ENCODE peak calls at places on chromosome 14, in seven cellular contexts. One of them, this sample, is unnamed.

GRCh38 chr14:73124180-73124894 is 12.0 kb upstream of the PSEN1 start:
- DNase-seq in HepG2: no peak
- DNase-seq in GM12892: no peak
- DNase-seq in SK-N-SH: no peak
- DNase-seq in K562: no peak
- DNase-seq in H1: no peak
- DNase-seq in GM12878: no peak
- DNase-seq in this sample: no peak

GRCh38 chr14:44529026-44529425 is 21.9 kb upstream of the FSCB start:
- DNase-seq in SK-N-SH: no peak
- DNase-seq in H1: no peak
- DNase-seq in GM12892: no peak
- DNase-seq in K562: no peak
- DNase-seq in GM12878: no peak
- DNase-seq in HepG2: no peak
- DNase-seq in this sample: no peak

GRCh38 chr14:49892301-49892635 is 614 bp upstream of the ARF6 start:
- DNase-seq in HepG2: peak; percentile 80
- DNase-seq in GM12878: peak; percentile 60
- DNase-seq in H1: no peak
- DNase-seq in SK-N-SH: peak; percentile 71
- DNase-seq in GM12892: no peak
- DNase-seq in K562: no peak
- DNase-seq in this sample: peak; percentile 30

GRCh38 chr14:72420749-72421452 is 473.0 kb downstream of the DPF3 start:
- DNase-seq in K562: peak; percentile 62
- DNase-seq in GM12892: no peak
- DNase-seq in GM12878: peak; percentile 49
- DNase-seq in H1: peak; percentile 69
- DNase-seq in HepG2: peak; percentile 20
- DNase-seq in SK-N-SH: peak; percentile 52
- DNase-seq in this sample: no peak

GRCh38 chr14:44833376-44833775 is 128.4 kb downstream of the KLHL28 start:
- DNase-seq in GM12878: no peak
- DNase-seq in HepG2: no peak
- DNase-seq in K562: no peak
- DNase-seq in SK-N-SH: no peak
- DNase-seq in H1: no peak
- DNase-seq in GM12892: no peak
- DNase-seq in this sample: no peak

GRCh38 chr14:34078117-34078743 is 127.4 kb upstream of the EGLN3 start:
- DNase-seq in GM12892: no peak
- DNase-seq in SK-N-SH: no peak
- DNase-seq in GM12878: no peak
- DNase-seq in HepG2: no peak
- DNase-seq in K562: peak; percentile 62
- DNase-seq in H1: no peak
- DNase-seq in this sample: no peak

GRCh38 chr14:105026789-105027563 is 6.1 kb upstream of the CDCA4 start:
- DNase-seq in GM12892: no peak
- DNase-seq in HepG2: no peak
- DNase-seq in GM12878: no peak
- DNase-seq in H1: no peak
- DNase-seq in K562: no peak
- DNase-seq in SK-N-SH: no peak
- DNase-seq in this sample: no peak

GRCh38 chr14:73245401-73246325 is 8.4 kb downstream of the PAPLN start:
- DNase-seq in HepG2: no peak
- DNase-seq in GM12878: no peak
- DNase-seq in K562: peak; percentile 81
- DNase-seq in SK-N-SH: peak; percentile 16
- DNase-seq in GM12892: peak; percentile 63
- DNase-seq in H1: no peak
- DNase-seq in this sample: peak; percentile 68

GRCh38 chr14:105355049-105355575 is 40.6 kb downstream of the PACS2 start:
- DNase-seq in K562: no peak
- DNase-seq in GM12892: no peak
- DNase-seq in GM12878: no peak
- DNase-seq in H1: no peak
- DNase-seq in SK-N-SH: no peak
- DNase-seq in HepG2: no peak
- DNase-seq in this sample: no peak

GRCh38 chr14:68549057-68549421 is 243.8 kb downstream of the ZFP36L1 start:
- DNase-seq in HepG2: no peak
- DNase-seq in GM12878: no peak
- DNase-seq in H1: no peak
- DNase-seq in SK-N-SH: no peak
- DNase-seq in GM12892: no peak
- DNase-seq in K562: no peak
- DNase-seq in this sample: no peak

GRCh38 chr14:31660728-31661127 is 99.5 kb downstream of the NUBPL start:
- DNase-seq in H1: no peak
- DNase-seq in GM12878: no peak
- DNase-seq in HepG2: no peak
- DNase-seq in SK-N-SH: no peak
- DNase-seq in K562: no peak
- DNase-seq in GM12892: no peak
- DNase-seq in this sample: no peak

GRCh38 chr14:74207943-74208342 is 31.3 kb upstream of the VSX2 start:
- DNase-seq in SK-N-SH: no peak
- DNase-seq in K562: no peak
- DNase-seq in H1: no peak
- DNase-seq in HepG2: peak; percentile 10
- DNase-seq in GM12878: no peak
- DNase-seq in GM12892: no peak
- DNase-seq in this sample: no peak

GRCh38 chr14:66111891-66112290 is 374.3 kb upstream of the CCDC196 start:
- DNase-seq in H1: no peak
- DNase-seq in GM12878: no peak
- DNase-seq in K562: no peak
- DNase-seq in GM12892: no peak
- DNase-seq in SK-N-SH: no peak
- DNase-seq in HepG2: no peak
- DNase-seq in this sample: no peak

GRCh38 chr14:104224516-104225281 is 86.3 kb downstream of the KIF26A start:
- DNase-seq in HepG2: no peak
- DNase-seq in SK-N-SH: peak; percentile 67
- DNase-seq in H1: no peak
- DNase-seq in GM12878: no peak
- DNase-seq in GM12892: peak; percentile 49
- DNase-seq in K562: peak; percentile 52
- DNase-seq in this sample: peak; percentile 62

GRCh38 chr14:56004807-56005579 is 113.2 kb upstream of the PELI2 start:
- DNase-seq in GM12878: peak; percentile 15
- DNase-seq in GM12892: no peak
- DNase-seq in K562: no peak
- DNase-seq in H1: peak; percentile 25
- DNase-seq in SK-N-SH: no peak
- DNase-seq in HepG2: no peak
- DNase-seq in this sample: no peak

GRCh38 chr14:100314724-100315123 is 8.4 kb upstream of the SLC25A47 start:
- DNase-seq in H1: no peak
- DNase-seq in HepG2: no peak
- DNase-seq in GM12892: no peak
- DNase-seq in SK-N-SH: no peak
- DNase-seq in K562: no peak
- DNase-seq in GM12878: no peak
- DNase-seq in this sample: no peak

GRCh38 chr14:35337557-35338255 is 45.5 kb downstream of the PSMA6 start:
- DNase-seq in GM12878: no peak
- DNase-seq in HepG2: no peak
- DNase-seq in GM12892: no peak
- DNase-seq in SK-N-SH: peak; percentile 20
- DNase-seq in H1: no peak
- DNase-seq in K562: no peak
- DNase-seq in this sample: no peak

GRCh38 chr14:35337074-35337556 is 44.9 kb downstream of the PSMA6 start:
- DNase-seq in SK-N-SH: no peak
- DNase-seq in GM12892: no peak
- DNase-seq in K562: no peak
- DNase-seq in HepG2: peak; percentile 75
- DNase-seq in H1: no peak
- DNase-seq in GM12878: no peak
- DNase-seq in this sample: no peak

GRCh38 chr14:35335388-35336092 is 43.4 kb downstream of the PSMA6 start:
- DNase-seq in HepG2: peak; percentile 86
- DNase-seq in SK-N-SH: peak; percentile 36
- DNase-seq in GM12892: no peak
- DNase-seq in K562: no peak
- DNase-seq in GM12878: no peak
- DNase-seq in H1: no peak
- DNase-seq in this sample: no peak

GRCh38 chr14:35333797-35334743 is 41.9 kb downstream of the PSMA6 start:
- DNase-seq in HepG2: peak; percentile 78
- DNase-seq in SK-N-SH: peak; percentile 16
- DNase-seq in K562: no peak
- DNase-seq in GM12878: no peak
- DNase-seq in H1: no peak
- DNase-seq in GM12892: no peak
- DNase-seq in this sample: no peak

DNA sequence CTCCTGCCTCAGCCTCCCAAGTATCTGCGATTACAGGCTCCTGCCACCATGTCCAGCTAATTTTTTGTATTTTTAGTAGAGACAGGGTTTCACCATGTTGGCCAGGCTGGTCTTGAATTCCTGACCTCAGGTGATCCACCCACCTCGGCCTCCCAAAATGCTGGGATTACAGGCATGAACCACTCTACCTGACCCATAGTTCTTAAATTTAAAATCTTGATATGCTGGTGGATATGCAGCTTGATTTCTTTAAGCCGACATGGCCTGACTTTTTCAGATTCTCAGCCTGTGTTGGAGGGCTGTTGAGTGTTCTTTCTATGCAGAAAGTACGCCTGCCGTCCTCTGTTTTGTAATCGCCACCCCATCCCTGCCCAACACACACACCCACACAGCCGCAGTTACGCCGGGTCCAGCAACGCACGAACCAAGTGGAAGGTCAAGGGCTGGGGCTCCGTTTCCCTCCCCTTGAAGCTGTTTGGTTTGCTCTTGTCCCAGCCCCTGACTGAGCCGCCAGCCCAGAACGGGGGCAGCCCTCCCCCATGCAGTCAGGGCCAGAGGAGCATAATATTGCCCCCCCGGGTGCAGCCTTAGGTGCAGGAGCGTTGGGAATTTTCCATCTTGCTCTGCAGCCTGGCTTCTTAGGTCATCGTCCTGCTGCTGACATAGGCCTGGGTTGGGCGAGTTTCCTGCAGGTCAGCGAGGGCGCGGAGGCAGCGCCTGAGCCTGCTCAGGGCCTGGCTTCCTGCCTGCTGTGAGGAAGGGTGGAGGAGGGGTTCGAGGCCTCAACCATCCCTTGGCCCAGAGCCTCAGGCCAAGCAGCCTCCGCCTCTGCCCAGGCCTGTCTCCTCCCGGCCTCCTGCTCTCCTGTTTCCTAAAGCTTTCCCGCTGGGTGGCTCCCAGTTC is 44.2 kb downstream of the PSMA6 start:
- DNase-seq in H1: no peak
- DNase-seq in HepG2: peak; percentile 99
- DNase-seq in GM12878: no peak
- DNase-seq in K562: peak; percentile 62
- DNase-seq in SK-N-SH: peak; percentile 42
- DNase-seq in GM12892: no peak
- DNase-seq in this sample: no peak
- TF ChIP-seq TAF1 in H1: no peak
- TF ChIP-seq TAF1 in HepG2: peak; percentile 89
- TF ChIP-seq TAF1 in GM12878: no peak
- TF ChIP-seq TAF1 in K562: peak; percentile 21
- TF ChIP-seq TAF1 in SK-N-SH: no peak
- TF ChIP-seq TAF1 in GM12892: no peak
- TF ChIP-seq TAF1 in this sample: no peak

GRCh38 chr14:51783765-51784164 is 76.6 kb upstream of the GNG2 start:
- DNase-seq in GM12878: no peak
- DNase-seq in K562: no peak
- DNase-seq in HepG2: no peak
- DNase-seq in SK-N-SH: no peak
- DNase-seq in H1: no peak
- DNase-seq in GM12892: no peak
- DNase-seq in this sample: no peak
- TF ChIP-seq TAF1 in GM12878: no peak
- TF ChIP-seq TAF1 in K562: no peak
- TF ChIP-seq TAF1 in HepG2: no peak
- TF ChIP-seq TAF1 in SK-N-SH: no peak
- TF ChIP-seq TAF1 in H1: no peak
- TF ChIP-seq TAF1 in GM12892: no peak
- TF ChIP-seq TAF1 in this sample: no peak

GRCh38 chr14:92770454-92770853 is 22.0 kb upstream of the LGMN start:
- DNase-seq in GM12892: no peak
- DNase-seq in K562: no peak
- DNase-seq in GM12878: no peak
- DNase-seq in H1: no peak
- DNase-seq in HepG2: no peak
- DNase-seq in SK-N-SH: no peak
- DNase-seq in this sample: no peak

GRCh38 chr14:92768795-92769194 is 20.4 kb upstream of the LGMN start:
- DNase-seq in GM12892: no peak
- DNase-seq in GM12878: no peak
- DNase-seq in SK-N-SH: no peak
- DNase-seq in H1: no peak
- DNase-seq in HepG2: no peak
- DNase-seq in K562: no peak
- DNase-seq in this sample: no peak

GRCh38 chr14:92780444-92780843 is 13.7 kb upstream of the GOLGA5 start:
- DNase-seq in GM12892: no peak
- DNase-seq in SK-N-SH: no peak
- DNase-seq in H1: no peak
- DNase-seq in K562: no peak
- DNase-seq in GM12878: no peak
- DNase-seq in HepG2: no peak
- DNase-seq in this sample: no peak

DNA sequence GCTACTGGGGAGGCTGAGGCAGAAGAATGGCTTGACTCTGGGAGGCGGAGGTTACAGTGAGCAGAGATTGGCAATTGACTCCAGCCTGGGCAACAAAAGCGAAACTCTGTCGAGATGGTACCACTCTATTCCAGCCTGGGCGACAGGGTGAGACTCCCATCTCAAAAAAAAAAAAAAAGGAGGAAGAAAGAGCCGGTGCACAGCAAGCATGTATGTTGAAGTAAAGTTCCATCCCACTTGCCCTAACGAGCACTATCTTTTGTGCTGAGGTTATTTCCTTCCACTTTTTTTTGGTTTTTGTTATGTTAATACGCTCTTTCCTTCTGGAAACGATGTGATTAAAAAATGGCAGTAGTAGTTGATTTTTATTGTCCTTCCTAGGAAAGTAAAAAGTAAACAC is 19.5 kb upstream of the GOLGA5 start:
- DNase-seq in HepG2: no peak
- DNase-seq in H1: no peak
- DNase-seq in GM12878: no peak
- DNase-seq in K562: no peak
- DNase-seq in GM12892: no peak
- DNase-seq in SK-N-SH: no peak
- DNase-seq in this sample: no peak
- TF ChIP-seq TAF1 in HepG2: no peak
- TF ChIP-seq TAF1 in H1: no peak
- TF ChIP-seq TAF1 in GM12878: no peak
- TF ChIP-seq TAF1 in K562: no peak
- TF ChIP-seq TAF1 in GM12892: no peak
- TF ChIP-seq TAF1 in SK-N-SH: no peak
- TF ChIP-seq TAF1 in this sample: no peak

GRCh38 chr14:103081951-103082350 is 2.1 kb upstream of the LBHD2 start:
- DNase-seq in K562: no peak
- DNase-seq in GM12892: no peak
- DNase-seq in GM12878: no peak
- DNase-seq in H1: no peak
- DNase-seq in HepG2: no peak
- DNase-seq in SK-N-SH: no peak
- DNase-seq in this sample: no peak
- TF ChIP-seq TAF1 in K562: no peak
- TF ChIP-seq TAF1 in GM12892: no peak
- TF ChIP-seq TAF1 in GM12878: no peak
- TF ChIP-seq TAF1 in H1: no peak
- TF ChIP-seq TAF1 in HepG2: no peak
- TF ChIP-seq TAF1 in SK-N-SH: no peak
- TF ChIP-seq TAF1 in this sample: no peak